ENCODE peak calls at places on chromosome 11, in four cellular contexts. U, G, M and W are unnamed samples.

GRCh38 chr11:116861539-116861938 is 24.1 kb upstream of the APOA1 start:
- DNase-seq in U (peak), G (no peak), M (no peak), W (no peak)

GRCh38 chr11:124376280-124376679 is 8.0 kb downstream of the OR8B2 start:
- DNase-seq in U (no peak), G (no peak), M (no peak), W (no peak)

GRCh38 chr11:79196950-79197349 is 243.9 kb downstream of the TENM4 start:
- DNase-seq in U (no peak), G (no peak), M (no peak), W (no peak)

GRCh38 chr11:44923796-44924195 is 26.9 kb downstream of the TP53I11 start:
- DNase-seq in U (no peak), G (no peak), M (no peak), W (no peak)

GRCh38 chr11:46279393-46280099 is 2.1 kb downstream of the CREB3L1 start:
- DNase-seq in U (peak), G (peak), M (peak), W (no peak)

GRCh38 chr11:17171342-17171741 is 36.4 kb downstream of the PIK3C2A start:
- DNase-seq in U (peak), G (no peak), M (no peak), W (no peak)

GRCh38 chr11:9922806-9923205 is 258.9 kb downstream of the SWAP70 start:
- DNase-seq in U (peak), G (peak), M (no peak), W (no peak)

GRCh38 chr11:69058501-69059270 is 10.0 kb downstream of the TPCN2 start:
- DNase-seq in U (no peak), G (no peak), M (no peak), W (no peak)

GRCh38 chr11:128519353-128519752 is 68.0 kb downstream of the ETS1 start:
- DNase-seq in U (peak), G (no peak), M (no peak), W (no peak)

GRCh38 chr11:118415739-118416068 is 14.3 kb downstream of the ATP5MG start:
- DNase-seq in U (peak), G (peak), M (no peak), W (no peak)

GRCh38 chr11:45982656-45983470 is 60.4 kb downstream of the LARGE2 start:
- DNase-seq in U (peak), G (peak), M (no peak), W (no peak)

GRCh38 chr11:33829430-33830141 is 55.3 kb upstream of the FBXO3 start:
- DNase-seq in U (peak), G (peak), M (peak), W (peak)

GRCh38 chr11:121249039-121249663 is 43.4 kb upstream of the SC5D start:
- DNase-seq in U (peak), G (peak), M (peak), W (peak)

GRCh38 chr11:95912902-95913560 is 10.9 kb downstream of the MTMR2 start:
- DNase-seq in U (peak), G (no peak), M (no peak), W (no peak)

GRCh38 chr11:134527382-134528243 is 115.6 kb upstream of the B3GAT1 start:
- DNase-seq in U (no peak), G (no peak), M (no peak), W (no peak)

GRCh38 chr11:77522215-77522614 is 48.3 kb upstream of the PAK1 start:
- DNase-seq in U (peak), G (no peak), M (no peak), W (no peak)

GRCh38 chr11:2677127-2677526 is 22.7 kb downstream of the KCNQ1OT1 start:
- DNase-seq in U (no peak), G (no peak), M (no peak), W (no peak)

GRCh38 chr11:57277845-57278720 is 41.0 kb upstream of the APLNR start:
- DNase-seq in U (peak), G (peak), M (peak), W (peak)

GRCh38 chr11:121800240-121800639 is 315.8 kb downstream of the BLID start:
- DNase-seq in U (no peak), G (no peak), M (no peak), W (no peak)

GRCh38 chr11:74449369-74449931 is 17.9 kb downstream of the KCNE3 start:
- DNase-seq in U (peak), G (peak), M (peak), W (peak)